ENCODE peak calls at places on chromosome 19, in seven cellular contexts. P is NCI-H748 treated with DMSO at 0.1 percent for 48 hours; S is pons; F is stimulated activated CD4-positive, alpha-beta T cell treated with anti-CD3 and anti-CD28 coated beads, TNF-alpha, amount 100 ng/mL, for 4 hours; M is T-cell; C is NCI-H2029 treated with DMSO at 0.1 percent for 48 hours; U is transverse colon. L is an unnamed sample.
A peak's percentile ranks its signal among the peaks of the same experiment; 100 is the strongest.

GRCh38 chr19:42693760-42694350 is 46.4 kb downstream of the PSG3 start:
- DNase-seq in M (no peak), P (peak; percentile 63), C (peak; percentile 0), S (peak; percentile 15), U (no peak), F (no peak), L (no peak)

GRCh38 chr19:2039082-2039958 is 11.7 kb downstream of the MKNK2 start:
- DNase-seq in C (no peak), F (no peak), P (no peak), M (no peak), S (no peak), U (no peak), L (no peak)

GRCh38 chr19:51246153-51246552 is 4.7 kb upstream of the SIGLECL1 start:
- DNase-seq in U (no peak), C (no peak), P (no peak), M (no peak), S (no peak), F (no peak), L (no peak)

GRCh38 chr19:15096223-15096622 is 11.0 kb upstream of the SYDE1 start:
- DNase-seq in S (no peak), C (no peak), F (no peak), M (no peak), P (no peak), U (no peak), L (no peak)

GRCh38 chr19:5953680-5954213 is 24.2 kb downstream of the RANBP3 start:
- DNase-seq in M (no peak), U (no peak), S (peak; percentile 58), C (no peak), P (no peak), F (no peak), L (no peak)

GRCh38 chr19:11435057-11435832 is at the start of the genes ODAD3 and PRKCSH:
- DNase-seq in P (peak; percentile 92), U (peak; percentile 99), M (peak; percentile 96), C (peak; percentile 98), F (peak; percentile 97), S (peak; percentile 100), L (peak; percentile 98)

GRCh38 chr19:1574763-1575162 is 6.6 kb upstream of the MEX3D start:
- DNase-seq in P (no peak), S (no peak), C (no peak), M (no peak), U (no peak), F (no peak), L (no peak)

GRCh38 chr19:56137405-56137804 is 3.7 kb upstream of the ZNF444 start:
- DNase-seq in S (no peak), C (peak; percentile 79), M (no peak), U (peak; percentile 88), P (no peak), F (no peak), L (no peak)

GRCh38 chr19:23440791-23441190 is 45.5 kb upstream of the ZNF91 start:
- DNase-seq in S (no peak), M (no peak), F (no peak), U (no peak), C (no peak), P (no peak), L (no peak)

GRCh38 chr19:47158879-47159509 is 28.4 kb downstream of the SAE1 start:
- DNase-seq in S (no peak), P (no peak), U (no peak), M (peak; percentile 16), C (no peak), F (no peak), L (no peak)

GRCh38 chr19:28426110-28426901 is 786.6 kb downstream of the UQCRFS1 start:
- DNase-seq in U (no peak), F (no peak), C (no peak), S (no peak), M (no peak), P (no peak), L (no peak)

GRCh38 chr19:56091751-56092546 is 29.1 kb downstream of the ZNF787 start:
- DNase-seq in M (no peak), U (no peak), S (no peak), F (no peak), P (no peak), C (no peak), L (no peak)

GRCh38 chr19:31232871-31233270 is 116.4 kb downstream of the TSHZ3 start:
- DNase-seq in S (no peak), U (no peak), P (no peak), C (no peak), F (no peak), M (no peak), L (no peak)

GRCh38 chr19:29667941-29668340 is 2.7 kb downstream of the PLEKHF1 start:
- DNase-seq in C (no peak), M (peak; percentile 67), U (peak; percentile 56), F (no peak), P (no peak), S (no peak), L (peak; percentile 26)

GRCh38 chr19:44141191-44142013 is at the start of gene ZNF234:
- DNase-seq in U (peak; percentile 80), F (peak; percentile 38), S (peak; percentile 90), P (peak; percentile 68), C (peak; percentile 71), M (peak; percentile 59), L (peak; percentile 36)

GRCh38 chr19:31380854-31381253 is 31.6 kb upstream of the TSHZ3 start:
- DNase-seq in S (no peak), M (no peak), C (no peak), F (no peak), U (no peak), P (no peak), L (no peak)